ENCODE peak calls at places on chromosomes 16 and 17, in eight cellular contexts. S is GM12865, K is OCI-LY7, I is AG10803, M is psoas muscle, Z is kidney epithelial cell, V is ovary, E is cardiac fibroblast. L is an unnamed sample.

GRCh38 chr17:55421179-55421934 is at the start of gene MMD:
- DNase-seq in S (no peak), K (peak; percentile 17), I (no peak), M (peak; percentile 60), Z (no peak), V (peak; percentile 26), E (no peak), L (peak; percentile 28)

GRCh38 chr16:48501516-48502377 is 108.2 kb downstream of the N4BP1 start:
- DNase-seq in S (no peak), K (no peak), I (no peak), M (no peak), Z (no peak), V (no peak), E (peak; percentile 37), L (no peak)

GRCh38 chr16:67917140-67917851 is 14.4 kb downstream of the CTRL start:
- DNase-seq in S (no peak), K (no peak), I (peak; percentile 65), M (peak; percentile 72), Z (no peak), V (no peak), E (no peak), L (no peak)

GRCh38 chr17:16314189-16314588 is 39.1 kb downstream of the CENPV start:
- DNase-seq in S (no peak), K (no peak), I (no peak), M (no peak), Z (no peak), V (no peak), E (no peak), L (no peak)

GRCh38 chr17:17591408-17592265 is at the start of gene PEMT:
- DNase-seq in S (peak; percentile 99), K (peak; percentile 98), I (peak; percentile 99), M (peak; percentile 97), Z (peak; percentile 97), V (peak; percentile 94), E (peak; percentile 99), L (peak; percentile 98)

GRCh38 chr17:60914078-60914477 is 236.4 kb downstream of the BCAS3 start:
- DNase-seq in S (no peak), K (no peak), I (no peak), M (no peak), Z (no peak), V (no peak), E (no peak), L (no peak)

GRCh38 chr17:74389094-74389753 is 21.9 kb downstream of the GPR142 start:
- DNase-seq in S (no peak), K (no peak), I (no peak), M (peak; percentile 22), Z (no peak), V (no peak), E (no peak), L (no peak)

GRCh38 chr17:57861000-57861736 is 11.3 kb upstream of the MRPS23 start:
- DNase-seq in S (peak; percentile 42), K (peak; percentile 21), I (peak; percentile 41), M (peak; percentile 72), Z (no peak), V (no peak), E (peak; percentile 27), L (peak; percentile 41)

GRCh38 chr17:5200360-5200759 is 8.7 kb upstream of the ZNF594 start:
- DNase-seq in S (peak; percentile 74), K (no peak), I (no peak), M (no peak), Z (no peak), V (no peak), E (no peak), L (no peak)

GRCh38 chr17:66299721-66300120 is 2.7 kb upstream of the PRKCA start:
- DNase-seq in S (no peak), K (no peak), I (no peak), M (no peak), Z (no peak), V (no peak), E (peak; percentile 27), L (no peak)

GRCh38 chr16:8087597-8088279 is 502.6 kb downstream of the TMEM114 start:
- DNase-seq in S (no peak), K (no peak), I (no peak), M (no peak), Z (no peak), V (no peak), E (no peak), L (no peak)

GRCh38 chr16:53991181-53992056 is 287.5 kb downstream of the FTO start:
- DNase-seq in S (no peak), K (no peak), I (no peak), M (no peak), Z (peak; percentile 62), V (no peak), E (no peak), L (no peak)

GRCh38 chr17:82816358-82816757 is 23.5 kb downstream of the ZNF750 start:
- DNase-seq in S (no peak), K (no peak), I (no peak), M (peak; percentile 8), Z (no peak), V (no peak), E (no peak), L (no peak)

GRCh38 chr17:35879748-35880654 is at the start of gene CCL5:
- DNase-seq in S (peak; percentile 92), K (peak; percentile 14), I (no peak), M (no peak), Z (no peak), V (no peak), E (peak; percentile 67), L (peak; percentile 77)

GRCh38 chr17:55398689-55399088 is 22.9 kb downstream of the MMD start:
- DNase-seq in S (no peak), K (no peak), I (peak; percentile 3), M (no peak), Z (no peak), V (no peak), E (peak; percentile 14), L (no peak)

GRCh38 chr17:37476431-37477130 is 13.1 kb upstream of the DUSP14 start:
- DNase-seq in S (no peak), K (no peak), I (peak; percentile 82), M (no peak), Z (no peak), V (no peak), E (peak; percentile 87), L (no peak)

GRCh38 chr16:19386555-19386954 is 31.1 kb upstream of the TMC5 start:
- DNase-seq in S (no peak), K (no peak), I (no peak), M (no peak), Z (no peak), V (no peak), E (no peak), L (no peak)

GRCh38 chr16:51159864-51160263 is 8.8 kb upstream of the SALL1 start:
- DNase-seq in S (no peak), K (no peak), I (no peak), M (no peak), Z (no peak), V (no peak), E (no peak), L (no peak)

GRCh38 chr17:37043201-37043600 is 94.4 kb downstream of the AATF start:
- DNase-seq in S (no peak), K (no peak), I (no peak), M (no peak), Z (no peak), V (no peak), E (peak; percentile 5), L (no peak)

GRCh38 chr17:81440511-81441244 is 45.4 kb downstream of the BAHCC1 start:
- DNase-seq in S (peak; percentile 47), K (peak; percentile 81), I (no peak), M (no peak), Z (no peak), V (no peak), E (no peak), L (peak; percentile 53)

GRCh38 chr16:28923652-28924398 is 1.2 kb downstream of the RABEP2 start:
- DNase-seq in S (peak; percentile 88), K (peak; percentile 94), I (no peak), M (no peak), Z (no peak), V (no peak), E (no peak), L (no peak)

DNA sequence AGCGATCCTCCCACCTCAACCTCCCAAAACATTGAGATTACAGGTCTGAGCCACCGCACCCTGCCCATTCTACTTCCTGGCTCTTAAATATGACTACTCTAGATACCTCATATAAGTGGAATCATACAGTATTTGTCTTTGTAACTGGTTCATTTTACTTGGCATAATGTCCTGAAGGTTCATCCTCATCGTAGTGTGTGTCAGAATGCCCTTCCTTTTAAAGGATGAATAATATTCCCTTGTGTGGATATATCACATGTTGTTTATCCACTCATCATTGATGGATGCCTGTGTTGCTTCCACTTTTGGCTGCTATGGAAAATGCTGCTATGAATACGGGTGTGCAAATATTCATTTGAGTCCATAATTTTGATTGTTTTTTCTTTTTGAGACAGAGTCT is 5.7 kb upstream of the CETP start:
- DNase-seq in S (no peak), K (no peak), I (no peak), M (no peak), Z (no peak), V (no peak), E (peak; percentile 73), L (no peak)
- TF ChIP-seq CTCF in S (no peak), K (no peak), I (no peak), M (no peak), Z (no peak), V (no peak), E (no peak), L (no peak)

GRCh38 chr16:72442381-72443158 is 270.6 kb upstream of the PMFBP1 start:
- DNase-seq in S (no peak), K (no peak), I (no peak), M (no peak), Z (no peak), V (no peak), E (peak; percentile 31), L (no peak)
- TF ChIP-seq CTCF in S (no peak), K (no peak), I (no peak), M (no peak), Z (no peak), V (no peak), E (no peak), L (no peak)

GRCh38 chr17:34090593-34090992 is 164.5 kb upstream of the CCL2 start:
- DNase-seq in S (no peak), K (no peak), I (no peak), M (no peak), Z (no peak), V (no peak), E (no peak), L (no peak)
- TF ChIP-seq CTCF in S (no peak), K (no peak), I (no peak), M (no peak), Z (no peak), V (no peak), E (no peak), L (no peak)

GRCh38 chr17:45367216-45367615 is 50.4 kb upstream of the MAP3K14 start:
- DNase-seq in S (no peak), K (no peak), I (no peak), M (no peak), Z (no peak), V (no peak), E (no peak), L (no peak)

GRCh38 chr17:45366691-45367090 is 49.9 kb upstream of the MAP3K14 start:
- DNase-seq in S (no peak), K (no peak), I (no peak), M (no peak), Z (no peak), V (no peak), E (no peak), L (no peak)

GRCh38 chr17:45366049-45366448 is 49.2 kb upstream of the MAP3K14 start:
- DNase-seq in S (no peak), K (no peak), I (no peak), M (no peak), Z (no peak), V (no peak), E (no peak), L (no peak)

GRCh38 chr17:45363498-45363897 is 46.7 kb upstream of the MAP3K14 start:
- DNase-seq in S (no peak), K (no peak), I (no peak), M (no peak), Z (no peak), V (no peak), E (no peak), L (no peak)

GRCh38 chr17:45364531-45365390 is 47.9 kb upstream of the MAP3K14 start:
- DNase-seq in S (no peak), K (peak; percentile 50), I (peak; percentile 59), M (no peak), Z (no peak), V (no peak), E (peak; percentile 84), L (no peak)
- TF ChIP-seq CTCF in S (no peak), K (no peak), I (peak; percentile 9), M (no peak), Z (no peak), V (no peak), E (no peak), L (no peak)